ENCODE peak calls at places on chromosomes 3 and 15, in five cellular contexts. T is natural killer cell; M is CD8-positive, alpha-beta T cell; Q is astrocyte of the spinal cord; G is ovary. U is an unnamed sample.

GRCh38 chr3:186785517-186786018 is 2.2 kb downstream of the EIF4A2 start:
- DNase-seq in G (no peak), T (no peak), Q (no peak), M (no peak), U (no peak)

GRCh38 chr3:157493627-157494550 is 9.3 kb downstream of the VEPH1 start:
- DNase-seq in Q (peak; percentile 71), M (no peak), T (no peak), G (no peak), U (no peak)

GRCh38 chr15:94131875-94132274 is 99.5 kb upstream of the MCTP2 start:
- DNase-seq in G (no peak), T (no peak), Q (no peak), M (no peak), U (no peak)

GRCh38 chr3:79618883-79619282 is 148.9 kb downstream of the ROBO1 start:
- DNase-seq in Q (no peak), G (no peak), M (no peak), T (no peak), U (no peak)

GRCh38 chr3:159751141-159751540 is 237.5 kb upstream of the IL12A start:
- DNase-seq in G (no peak), M (no peak), T (no peak), Q (peak; percentile 30), U (no peak)

GRCh38 chr3:94937980-94938379 is 875.1 kb downstream of the NSUN3 start:
- DNase-seq in Q (no peak), G (no peak), M (no peak), T (no peak), U (no peak)

GRCh38 chr3:98977520-98977919 is 76.0 kb upstream of the DCBLD2 start:
- DNase-seq in Q (peak; percentile 97), G (no peak), M (no peak), T (no peak), U (no peak)

GRCh38 chr3:4986175-4986610 is 7.0 kb downstream of the BHLHE40 start:
- DNase-seq in M (no peak), Q (no peak), G (no peak), T (no peak), U (no peak)

GRCh38 chr3:134308350-134308891 is 57.8 kb upstream of the RYK start:
- DNase-seq in Q (peak; percentile 88), G (peak; percentile 91), T (peak; percentile 63), M (peak; percentile 48), U (peak; percentile 81)

GRCh38 chr3:67016522-67017080 is 18.5 kb downstream of the KBTBD8 start:
- DNase-seq in G (no peak), M (no peak), T (no peak), Q (no peak), U (no peak)

GRCh38 chr3:16936233-16936632 is 51.5 kb downstream of the PLCL2 start:
- DNase-seq in M (no peak), G (no peak), Q (no peak), T (no peak), U (no peak)

GRCh38 chr3:133943639-133944131 is 48.0 kb upstream of the RAB6B start:
- DNase-seq in Q (peak; percentile 96), T (no peak), G (no peak), M (no peak), U (no peak)

GRCh38 chr3:62749657-62750056 is 125.6 kb downstream of the CADPS start:
- DNase-seq in T (no peak), G (no peak), Q (no peak), M (no peak), U (no peak)

GRCh38 chr3:149625795-149626194 is 32.0 kb downstream of the WWTR1 start:
- DNase-seq in T (no peak), G (no peak), Q (no peak), M (no peak), U (no peak)

GRCh38 chr3:125436921-125437320 is 61.8 kb upstream of the ZNF148 start:
- DNase-seq in Q (no peak), M (no peak), G (no peak), T (no peak), U (no peak)

GRCh38 chr3:46667061-46667621 is 26.3 kb downstream of the ALS2CL start:
- DNase-seq in Q (no peak), G (no peak), T (peak; percentile 14), M (no peak), U (no peak)

GRCh38 chr3:171813897-171814460 is 3.7 kb upstream of the PLD1 start:
- DNase-seq in T (peak; percentile 22), G (no peak), Q (no peak), M (no peak), U (no peak)

GRCh38 chr3:195086341-195086740 is 184.6 kb downstream of the XXYLT1 start:
- DNase-seq in M (no peak), T (no peak), Q (no peak), G (no peak), U (no peak)

GRCh38 chr15:73338606-73339388 is 30.0 kb downstream of the HCN4 start:
- DNase-seq in M (no peak), G (no peak), T (no peak), Q (no peak), U (no peak)

GRCh38 chr3:134291300-134292254 is 40.9 kb upstream of the RYK start:
- DNase-seq in T (no peak), Q (peak; percentile 82), G (peak; percentile 92), M (no peak), U (no peak)

GRCh38 chr15:85112997-85113396 is 131.3 kb downstream of the PDE8A start:
- DNase-seq in M (no peak), T (no peak), Q (no peak), G (no peak), U (no peak)

GRCh38 chr15:78087944-78088772 is 4.2 kb upstream of the SH2D7 start:
- DNase-seq in G (no peak), Q (no peak), M (no peak), T (no peak), U (no peak)

GRCh38 chr3:193787496-193787870 is 194.5 kb downstream of the OPA1 start:
- DNase-seq in T (no peak), M (no peak), Q (no peak), G (no peak), U (no peak)

GRCh38 chr3:122092460-122093165 is 37.5 kb downstream of the CD86 start:
- DNase-seq in M (no peak), Q (peak; percentile 0), T (no peak), G (no peak), U (peak; percentile 15)

GRCh38 chr15:66089049-66089448 is 164.5 kb downstream of the MEGF11 start:
- DNase-seq in T (no peak), Q (no peak), G (peak; percentile 52), M (no peak), U (no peak)

GRCh38 chr15:39511915-39512260 is 69.0 kb upstream of the THBS1 start:
- DNase-seq in Q (peak; percentile 51), M (no peak), G (no peak), T (no peak), U (no peak)

GRCh38 chr15:79265167-79265566 is 17.4 kb upstream of the ANKRD34C start:
- DNase-seq in T (no peak), Q (no peak), M (no peak), G (no peak), U (no peak)

GRCh38 chr3:160447544-160447943 is 2.0 kb downstream of the TRIM59 start:
- DNase-seq in T (no peak), Q (peak; percentile 54), M (no peak), G (no peak), U (no peak)

GRCh38 chr15:65638681-65639089 is 16.9 kb downstream of the SLC24A1 start:
- DNase-seq in Q (peak; percentile 78), G (no peak), T (no peak), M (no peak), U (peak; percentile 35)

GRCh38 chr3:13588971-13589370 is 40.0 kb downstream of the FBLN2 start:
- DNase-seq in G (no peak), M (no peak), Q (no peak), T (no peak), U (no peak)
- TF ChIP-seq CTCF in G (no peak), M (no peak), Q (no peak), T (no peak), U (no peak)

GRCh38 chr15:91054791-91055190 is 32.4 kb upstream of the VPS33B start:
- DNase-seq in M (no peak), Q (no peak), G (no peak), T (no peak), U (no peak)

GRCh38 chr15:91051248-91051647 is 28.9 kb upstream of the VPS33B start:
- DNase-seq in M (no peak), Q (no peak), T (no peak), G (no peak), U (no peak)

GRCh38 chr15:91050128-91050455 is 27.7 kb upstream of the VPS33B start:
- DNase-seq in M (no peak), T (no peak), G (no peak), Q (no peak), U (no peak)

GRCh38 chr15:91055548-91056331 is 33.3 kb upstream of the VPS33B start:
- DNase-seq in Q (peak; percentile 49), T (no peak), G (no peak), M (no peak), U (peak; percentile 70)
- TF ChIP-seq CTCF in Q (peak; percentile 84), T (peak; percentile 42), G (no peak), M (peak; percentile 34), U (peak; percentile 68)

GRCh38 chr15:100090411-100090810 is 251.4 kb downstream of the ADAMTS17 start:
- DNase-seq in T (no peak), G (no peak), M (no peak), Q (no peak), U (no peak)
- TF ChIP-seq CTCF in T (no peak), G (no peak), M (no peak), Q (no peak), U (no peak)

GRCh38 chr15:70265466-70265978 is 167.8 kb upstream of the TLE3 start:
- DNase-seq in G (no peak), T (no peak), M (no peak), Q (no peak), U (no peak)
- TF ChIP-seq CTCF in G (no peak), T (no peak), M (no peak), Q (peak; percentile 21), U (no peak)